ENCODE peak calls at places on chromosomes 7 and 10, in six cellular contexts. K is suprapubic skin; T is left lung; R is breast epithelium; I is CD8-positive, alpha-beta T cell; N is HL-60. C is an unnamed sample.

GRCh38 chr10:27611209-27611608 is 107.1 kb downstream of the RAB18 start:
- DNase-seq in K (no peak), T (no peak), R (no peak), I (no peak), N (no peak), C (no peak)

GRCh38 chr10:85864866-85865526 is 501.6 kb downstream of the GRID1 start:
- DNase-seq in K (no peak), T (no peak), R (no peak), I (no peak), N (no peak), C (no peak)

GRCh38 chr10:70576803-70577517 is 25.6 kb downstream of the PRF1 start:
- DNase-seq in K (no peak), T (no peak), R (no peak), I (no peak), N (no peak), C (no peak)

GRCh38 chr10:91185239-91185875 is 35.1 kb upstream of the PCGF5 start:
- DNase-seq in K (no peak), T (no peak), R (no peak), I (no peak), N (no peak), C (no peak)

GRCh38 chr7:83697814-83698530 is 49.0 kb upstream of the SEMA3E start:
- DNase-seq in K (no peak), T (no peak), R (no peak), I (no peak), N (no peak), C (no peak)

GRCh38 chr7:39085590-39086049 is 107.9 kb downstream of the POU6F2 start:
- DNase-seq in K (no peak), T (no peak), R (no peak), I (no peak), N (no peak), C (no peak)

GRCh38 chr10:86363184-86363832 is 3.3 kb downstream of the GRID1 start:
- DNase-seq in K (peak; percentile 43), T (no peak), R (no peak), I (no peak), N (no peak), C (no peak)

GRCh38 chr10:50373821-50374501 is 122.6 kb upstream of the ASAH2 start:
- DNase-seq in K (no peak), T (no peak), R (no peak), I (no peak), N (no peak), C (no peak)

GRCh38 chr7:108809356-108809755 is 239.7 kb downstream of the DNAJB9 start:
- DNase-seq in K (no peak), T (no peak), R (no peak), I (no peak), N (no peak), C (no peak)

GRCh38 chr7:108684629-108685028 is 115.0 kb downstream of the DNAJB9 start:
- DNase-seq in K (no peak), T (no peak), R (no peak), I (no peak), N (no peak), C (no peak)

GRCh38 chr10:128811943-128812342 is 655.1 kb upstream of the MGMT start:
- DNase-seq in K (no peak), T (no peak), R (no peak), I (no peak), N (no peak), C (no peak)

GRCh38 chr10:79310217-79310865 is 36.9 kb upstream of the PPIF start:
- DNase-seq in K (no peak), T (peak; percentile 31), R (no peak), I (no peak), N (no peak), C (no peak)

GRCh38 chr10:49528977-49529506 is 9.9 kb downstream of the ERCC6 start:
- DNase-seq in K (no peak), T (no peak), R (no peak), I (no peak), N (no peak), C (no peak)

GRCh38 chr10:30433286-30433778 is 652 bp upstream of the MAP3K8 start:
- DNase-seq in K (peak; percentile 95), T (peak; percentile 79), R (peak; percentile 75), I (no peak), N (peak; percentile 59), C (peak; percentile 93)

DNA sequence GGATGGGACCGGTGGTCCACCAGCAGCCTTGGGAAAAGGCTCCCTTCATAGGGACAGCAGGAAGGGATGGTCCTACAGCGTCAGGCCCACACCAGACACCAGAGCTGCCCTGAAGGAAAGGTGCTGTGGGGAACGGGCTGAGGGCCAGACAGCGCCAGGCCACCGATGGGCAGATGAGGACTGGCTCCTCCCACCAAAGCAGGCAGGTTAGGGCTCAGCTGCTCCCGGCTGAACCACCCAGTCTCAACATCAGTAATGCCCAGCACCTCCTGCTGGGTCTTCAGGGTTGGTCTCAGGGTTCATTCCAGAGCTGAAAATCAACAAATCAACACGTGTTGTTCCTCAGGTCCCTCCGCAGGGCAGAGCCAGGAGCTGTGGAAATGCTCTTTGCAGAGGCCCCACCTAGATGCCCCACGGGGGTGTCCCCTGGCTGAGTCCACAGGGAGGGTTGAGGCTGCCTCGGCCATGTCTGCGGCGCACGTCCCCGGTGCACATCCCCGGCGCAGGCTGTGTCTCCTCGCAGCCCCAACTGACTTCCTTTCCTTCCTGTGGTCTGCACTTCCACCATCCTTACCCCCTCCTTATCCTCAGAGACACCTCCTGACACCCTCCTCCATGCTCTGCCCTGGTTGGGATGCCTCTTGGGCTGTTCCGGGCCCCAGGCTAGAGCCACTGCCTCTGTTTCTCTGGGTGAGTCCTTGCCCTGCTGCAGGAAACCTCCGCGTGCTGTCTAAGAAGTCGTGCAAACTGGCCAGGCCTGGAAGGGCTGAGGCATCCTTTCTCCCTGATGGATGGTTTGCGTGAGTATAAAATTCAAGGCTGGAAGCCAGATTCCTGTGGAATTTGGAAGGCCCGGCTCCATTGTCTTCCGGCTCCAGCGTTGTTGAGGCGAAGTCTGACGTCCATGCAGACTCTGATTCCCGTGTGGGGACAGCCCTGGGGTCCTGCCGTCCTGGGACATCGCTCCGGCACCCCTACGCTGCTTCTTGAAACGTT is 32.8 kb upstream of the CFAP46 start:
- DNase-seq in K (peak; percentile 47), T (peak; percentile 24), R (no peak), I (no peak), N (no peak), C (no peak)
- H3K27me3 ChIP-seq in K (peaks cover 75% of the 10 kb centered on the region), T (no peaks in the 10 kb centered on the region), R (peaks cover 94% of the 10 kb centered on the region), I (no peaks in the 10 kb centered on the region), N (peaks cover 3% of the 10 kb centered on the region), C (no peaks in the 10 kb centered on the region)

DNA sequence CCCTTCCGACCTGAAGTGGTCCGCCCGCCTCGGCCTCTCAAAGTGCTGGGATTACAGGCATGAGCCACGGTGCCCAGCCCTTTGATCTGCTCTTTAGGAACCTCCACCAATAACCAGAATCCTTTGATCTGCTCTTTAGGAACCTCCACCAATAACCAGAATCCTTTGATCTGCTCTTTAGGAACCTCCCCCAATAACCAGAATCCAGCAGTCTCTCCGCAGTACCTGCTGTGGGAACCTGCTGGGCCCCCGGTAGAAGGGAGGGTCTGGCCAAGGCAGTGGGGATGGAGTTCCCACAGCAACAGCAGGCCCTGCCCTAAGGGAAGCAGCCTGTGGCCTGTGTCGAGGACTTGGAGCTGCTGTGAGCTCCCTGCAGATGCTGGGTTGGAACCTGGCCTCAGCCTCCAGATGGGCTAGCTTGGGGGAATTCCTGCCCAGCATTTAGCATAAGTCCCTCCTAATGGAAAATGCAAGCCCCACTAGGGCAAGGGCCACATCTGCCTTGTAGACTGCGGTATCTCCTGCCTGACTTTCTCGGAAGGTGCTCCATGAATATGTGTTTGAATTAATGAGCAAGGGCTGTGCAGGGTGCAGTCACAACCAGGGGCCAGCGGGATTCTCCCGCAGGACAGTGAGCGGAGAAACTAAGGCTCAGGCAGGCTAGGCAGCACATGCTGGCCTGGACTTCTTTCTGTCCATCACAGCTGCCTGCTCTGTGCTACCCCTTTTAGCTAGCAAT is 165.8 kb downstream of the UBE2H start:
- DNase-seq in K (no peak), T (no peak), R (no peak), I (no peak), N (no peak), C (no peak)
- H3K27me3 ChIP-seq in K (peaks cover 82% of the 10 kb centered on the region), T (peaks cover 52% of the 10 kb centered on the region), R (peaks cover 52% of the 10 kb centered on the region), I (peaks cover 38% of the 10 kb centered on the region), N (peaks cover 47% of the 10 kb centered on the region), C (peaks cover 27% of the 10 kb centered on the region)

DNA sequence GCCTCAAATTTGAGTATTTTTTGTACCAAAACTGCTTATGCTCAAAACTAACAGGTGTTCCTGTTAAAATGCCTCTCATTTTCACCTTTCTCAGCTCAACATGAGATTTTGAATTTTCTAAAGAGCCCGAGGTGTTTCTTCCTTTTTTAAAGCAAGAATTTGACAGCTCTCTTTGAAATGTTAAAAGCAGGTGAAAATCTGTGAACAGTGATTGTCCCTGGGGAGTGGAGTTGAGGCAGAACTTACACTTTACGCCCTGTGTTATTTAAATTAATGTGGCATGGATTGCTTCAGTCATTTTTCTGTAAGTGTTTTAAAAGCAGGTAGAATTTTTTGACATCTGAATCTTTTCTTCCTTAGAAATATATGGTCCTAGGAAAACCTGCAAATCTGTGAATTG is 9.2 kb upstream of the GPR15LG start:
- DNase-seq in K (no peak), T (no peak), R (no peak), I (no peak), N (no peak), C (no peak)
- H3K27me3 ChIP-seq in K (no peaks in the 10 kb centered on the region), T (no peaks in the 10 kb centered on the region), R (peaks cover 5% of the 10 kb centered on the region), I (no peaks in the 10 kb centered on the region), N (no peaks in the 10 kb centered on the region), C (no peaks in the 10 kb centered on the region)

GRCh38 chr7:73680501-73680900 is 2.8 kb downstream of the DNAJC30 start:
- DNase-seq in K (no peak), T (no peak), R (no peak), I (no peak), N (no peak), C (no peak)

GRCh38 chr7:73679709-73680108 is 3.5 kb downstream of the DNAJC30 start:
- DNase-seq in K (no peak), T (no peak), R (no peak), I (no peak), N (no peak), C (no peak)

GRCh38 chr7:73682745-73683055 is 553 bp downstream of the DNAJC30 start:
- DNase-seq in K (no peak), T (no peak), R (no peak), I (no peak), N (no peak), C (no peak)

GRCh38 chr7:73681031-73681430 is 2.2 kb downstream of the DNAJC30 start:
- DNase-seq in K (no peak), T (no peak), R (no peak), I (no peak), N (no peak), C (no peak)

DNA sequence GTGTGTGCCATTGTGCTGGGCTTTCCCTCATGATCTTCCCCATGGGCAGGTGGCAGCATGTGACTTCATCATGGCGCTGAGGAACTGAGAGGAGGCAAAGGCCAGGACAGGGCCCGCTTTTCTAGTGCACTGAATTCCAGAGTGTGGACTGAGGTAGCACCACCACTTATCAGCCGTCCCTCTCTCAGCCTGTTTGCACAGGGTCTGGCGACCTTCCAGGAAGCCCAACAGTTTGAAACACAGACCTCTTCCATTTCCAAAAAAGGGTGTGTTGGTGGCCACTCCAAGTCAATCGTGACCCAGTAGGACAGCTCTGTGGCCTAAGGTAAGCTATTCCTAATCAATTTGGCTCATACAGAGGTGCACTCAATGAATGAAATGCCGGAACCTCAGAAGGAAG is 4.4 kb downstream of the DNAJC30 start:
- DNase-seq in K (no peak), T (no peak), R (no peak), I (no peak), N (no peak), C (no peak)
- H3K27me3 ChIP-seq in K (no peaks in the 10 kb centered on the region), T (no peaks in the 10 kb centered on the region), R (no peaks in the 10 kb centered on the region), I (no peaks in the 10 kb centered on the region), N (no peaks in the 10 kb centered on the region), C (no peaks in the 10 kb centered on the region)

C was measured in ascending aorta.